ENCODE peak calls at places on chromosomes 2 and 18, in eight cellular contexts. R is neuronal stem cell; T is activated CD8-positive, alpha-beta memory T cell treated with anti-CD3 and anti-CD28 coated beads for 4 hours; P is activated T-helper 1 cell treated with anti-CD3 and anti-CD28 coated beads, Interleukin-2, amount 50 U/mL, for 16 hours; J is Peyer's patch; G is EL; S is NCI-H2081; V is AG08396. Z is an unnamed sample.

GRCh38 chr2:121821476-121822158 is 66.2 kb downstream of the TSN start:
- DNase-seq in R (no peak), T (no peak), P (no peak), J (no peak), G (no peak), S (no peak), V (no peak), Z (no peak)

GRCh38 chr18:73613706-73614340 is 533.8 kb downstream of the FBXO15 start:
- DNase-seq in R (no peak), T (no peak), P (no peak), J (no peak), G (peak; percentile 3), S (no peak), V (no peak), Z (no peak)

GRCh38 chr2:47767880-47768609 is 14.9 kb upstream of the MSH6 start:
- DNase-seq in R (peak; percentile 59), T (peak; percentile 25), P (peak; percentile 56), J (peak; percentile 85), G (peak; percentile 48), S (peak; percentile 56), V (peak; percentile 69), Z (no peak)

GRCh38 chr2:25339791-25340339 is 1.9 kb downstream of the DNMT3A start:
- DNase-seq in R (no peak), T (no peak), P (no peak), J (peak; percentile 67), G (no peak), S (peak; percentile 88), V (no peak), Z (no peak)

GRCh38 chr2:140344842-140345241 is 1564.7 kb upstream of the NXPH2 start:
- DNase-seq in R (no peak), T (no peak), P (no peak), J (no peak), G (no peak), S (no peak), V (no peak), Z (no peak)

GRCh38 chr18:70280007-70280925 is 8.6 kb upstream of the SOCS6 start:
- DNase-seq in R (no peak), T (no peak), P (no peak), J (no peak), G (peak; percentile 46), S (no peak), V (no peak), Z (peak; percentile 68)

GRCh38 chr2:135909976-135910375 is 33.7 kb upstream of the MCM6 start:
- DNase-seq in R (no peak), T (no peak), P (no peak), J (no peak), G (peak; percentile 27), S (no peak), V (no peak), Z (no peak)

GRCh38 chr2:23824777-23825212 is 102.1 kb downstream of the ATAD2B start:
- DNase-seq in R (peak; percentile 21), T (no peak), P (no peak), J (no peak), G (peak; percentile 60), S (peak; percentile 56), V (peak; percentile 28), Z (peak; percentile 10)

GRCh38 chr18:50844960-50845359 is 25.1 kb upstream of the MRO start:
- DNase-seq in R (no peak), T (no peak), P (no peak), J (no peak), G (no peak), S (no peak), V (no peak), Z (no peak)

GRCh38 chr18:26547302-26548143 is 830 bp downstream of the KCTD1 start:
- DNase-seq in R (peak; percentile 77), T (peak; percentile 13), P (no peak), J (peak; percentile 73), G (peak; percentile 80), S (no peak), V (peak; percentile 70), Z (no peak)

GRCh38 chr2:200828572-200829257 is 17.0 kb downstream of the BZW1 start:
- DNase-seq in R (no peak), T (no peak), P (no peak), J (no peak), G (no peak), S (no peak), V (no peak), Z (no peak)

GRCh38 chr2:208074610-208075356 is 49.5 kb upstream of the PLEKHM3 start:
- DNase-seq in R (no peak), T (no peak), P (no peak), J (no peak), G (no peak), S (no peak), V (no peak), Z (no peak)

GRCh38 chr2:121214296-121214695 is 70.7 kb downstream of the TFCP2L1 start:
- DNase-seq in R (no peak), T (no peak), P (no peak), J (no peak), G (no peak), S (no peak), V (no peak), Z (no peak)

GRCh38 chr2:210475726-210476125 is 833 bp downstream of the LANCL1 start:
- DNase-seq in R (no peak), T (no peak), P (no peak), J (no peak), G (no peak), S (no peak), V (no peak), Z (no peak)

GRCh38 chr2:217058791-217059755 is 199.2 kb upstream of the TNP1 start:
- DNase-seq in R (no peak), T (no peak), P (no peak), J (no peak), G (peak; percentile 24), S (no peak), V (no peak), Z (no peak)

GRCh38 chr18:63928331-63928730 is 20.6 kb downstream of the SERPINB10 start:
- DNase-seq in R (no peak), T (no peak), P (no peak), J (no peak), G (no peak), S (no peak), V (no peak), Z (peak; percentile 14)

GRCh38 chr18:79344208-79344581 is 51.5 kb upstream of the NFATC1 start:
- DNase-seq in R (no peak), T (no peak), P (no peak), J (no peak), G (no peak), S (no peak), V (no peak), Z (no peak)

GRCh38 chr2:172270278-172271079 is 156.9 kb upstream of the ITGA6 start:
- DNase-seq in R (no peak), T (no peak), P (no peak), J (peak; percentile 60), G (no peak), S (no peak), V (no peak), Z (no peak)

GRCh38 chr2:42386684-42387083 is 25.7 kb upstream of the COX7A2L start:
- DNase-seq in R (no peak), T (no peak), P (no peak), J (no peak), G (no peak), S (no peak), V (no peak), Z (no peak)

GRCh38 chr2:154554046-154554445 is 144.4 kb upstream of the KCNJ3 start:
- DNase-seq in R (no peak), T (no peak), P (no peak), J (no peak), G (no peak), S (no peak), V (no peak), Z (no peak)

GRCh38 chr2:9288681-9289338 is 82.2 kb downstream of the ASAP2 start:
- DNase-seq in R (no peak), T (no peak), P (no peak), J (no peak), G (peak; percentile 67), S (no peak), V (peak; percentile 31), Z (no peak)

GRCh38 chr2:186641807-186642321 is 52.0 kb upstream of the FAM171B start:
- DNase-seq in R (peak; percentile 17), T (peak; percentile 3), P (no peak), J (peak; percentile 53), G (peak; percentile 69), S (peak; percentile 71), V (peak; percentile 59), Z (peak; percentile 55)

GRCh38 chr2:109350526-109350925 is 221.5 kb downstream of the SH3RF3 start:
- DNase-seq in R (no peak), T (no peak), P (no peak), J (no peak), G (no peak), S (no peak), V (no peak), Z (no peak)

GRCh38 chr18:8811115-8811514 is 105.8 kb downstream of the MTCL1 start:
- DNase-seq in R (no peak), T (no peak), P (no peak), J (no peak), G (no peak), S (no peak), V (no peak), Z (no peak)

GRCh38 chr18:48990497-48991298 is 39.9 kb upstream of the SMAD7 start:
- DNase-seq in R (no peak), T (no peak), P (no peak), J (peak; percentile 70), G (peak; percentile 81), S (no peak), V (peak; percentile 78), Z (no peak)

GRCh38 chr2:143717532-143718168 is 588.4 kb downstream of the ARHGAP15 start:
- DNase-seq in R (no peak), T (no peak), P (no peak), J (no peak), G (no peak), S (no peak), V (peak; percentile 22), Z (no peak)

GRCh38 chr18:3230401-3231334 is 10.9 kb upstream of the MYOM1 start:
- DNase-seq in R (no peak), T (no peak), P (no peak), J (no peak), G (peak; percentile 33), S (no peak), V (peak; percentile 37), Z (no peak)

GRCh38 chr2:241532168-241532567 is 23.8 kb upstream of the STK25 start:
- DNase-seq in R (no peak), T (no peak), P (no peak), J (no peak), G (no peak), S (no peak), V (peak; percentile 2), Z (no peak)

GRCh38 chr2:176648691-176649297 is 379.6 kb downstream of the MTX2 start:
- DNase-seq in R (no peak), T (no peak), P (no peak), J (no peak), G (no peak), S (no peak), V (no peak), Z (no peak)

GRCh38 chr2:165950438-165950837 is 3.1 kb downstream of the TTC21B start:
- DNase-seq in R (no peak), T (no peak), P (no peak), J (no peak), G (no peak), S (no peak), V (no peak), Z (no peak)

GRCh38 chr2:183125659-183126341 is 1.6 kb downstream of the NUP35 start:
- DNase-seq in R (no peak), T (no peak), P (no peak), J (no peak), G (no peak), S (peak; percentile 46), V (no peak), Z (no peak)

GRCh38 chr18:41660654-41661053 is 294.4 kb upstream of the PIK3C3 start:
- DNase-seq in R (no peak), T (no peak), P (no peak), J (no peak), G (no peak), S (no peak), V (no peak), Z (no peak)

GRCh38 chr18:59792353-59792752 is 95.1 kb upstream of the CCBE1 start:
- DNase-seq in R (no peak), T (no peak), P (no peak), J (no peak), G (no peak), S (no peak), V (no peak), Z (peak; percentile 7)

GRCh38 chr2:97868986-97869721 is 126.6 kb downstream of the TMEM131 start:
- DNase-seq in R (peak; percentile 9), T (no peak), P (no peak), J (peak; percentile 69), G (peak; percentile 93), S (no peak), V (peak; percentile 73), Z (no peak)

Z was measured in LNCaP clone FGC.